ENCODE peak calls at places on chromosomes 16 and 17, in eight cellular contexts. M, A, K, V, P, Z, T and X are unnamed samples.

GRCh38 chr17:73231363-73231762 is 30.3 kb downstream of the CPSF4L start:
- DNase-seq in M (no peak), A (peak; percentile 45), Z (peak; percentile 21), K (no peak), T (peak; percentile 30), V (peak; percentile 42), P (peak; percentile 35), X (peak; percentile 27)

GRCh38 chr17:48718781-48719641 is 3.3 kb downstream of the PRAC1 start:
- DNase-seq in T (no peak), K (no peak), A (no peak), P (peak; percentile 47), M (no peak), Z (no peak), V (peak; percentile 46), X (no peak)

GRCh38 chr17:14510136-14510535 is 209.3 kb downstream of the HS3ST3B1 start:
- DNase-seq in K (no peak), A (no peak), T (no peak), M (no peak), V (no peak), Z (no peak), P (no peak), X (no peak)

GRCh38 chr17:67289174-67289876 is 44.3 kb upstream of the HELZ start:
- DNase-seq in V (peak; percentile 52), Z (peak; percentile 64), K (peak; percentile 87), A (peak; percentile 33), M (peak; percentile 82), P (no peak), T (peak; percentile 9), X (no peak)

GRCh38 chr17:7124923-7125322 is 10.3 kb upstream of the ASGR2 start:
- DNase-seq in K (no peak), V (no peak), T (no peak), Z (no peak), M (no peak), P (no peak), A (no peak), X (no peak)

GRCh38 chr16:56226187-56226586 is 34.9 kb downstream of the GNAO1 start:
- DNase-seq in P (no peak), Z (no peak), A (no peak), K (no peak), M (no peak), V (no peak), T (no peak), X (no peak)

GRCh38 chr17:82457071-82457789 is 1.3 kb upstream of the NARF start:
- DNase-seq in P (peak; percentile 16), Z (no peak), M (no peak), A (no peak), T (peak; percentile 39), K (no peak), V (peak; percentile 72), X (peak; percentile 60)

GRCh38 chr16:53502331-53503269 is at the start of gene AKTIP:
- DNase-seq in T (peak; percentile 27), K (no peak), A (peak; percentile 80), P (peak; percentile 54), M (no peak), Z (peak; percentile 57), V (peak; percentile 80), X (peak; percentile 35)

GRCh38 chr16:85422374-85423185 is 190.5 kb upstream of the GSE1 start:
- DNase-seq in M (no peak), K (no peak), V (peak; percentile 93), A (peak; percentile 93), Z (no peak), T (no peak), P (no peak), X (no peak)

GRCh38 chr17:57713140-57713539 is 32.0 kb downstream of the CCDC182 start:
- DNase-seq in P (no peak), T (no peak), Z (no peak), A (no peak), K (no peak), M (no peak), V (no peak), X (no peak)

GRCh38 chr17:75645889-75646625 is 12.8 kb downstream of the SMIM5 start:
- DNase-seq in V (peak; percentile 92), P (peak; percentile 95), K (no peak), T (no peak), Z (no peak), M (no peak), A (peak; percentile 93), X (no peak)

GRCh38 chr17:79844869-79845600 is 5.8 kb upstream of the CBX4 start:
- DNase-seq in P (peak; percentile 63), V (peak; percentile 67), T (peak; percentile 70), Z (no peak), M (peak; percentile 48), K (peak; percentile 71), A (peak; percentile 84), X (peak; percentile 73)

GRCh38 chr16:84892097-84892496 is 72.3 kb downstream of the CRISPLD2 start:
- DNase-seq in T (no peak), A (no peak), M (no peak), K (no peak), V (no peak), Z (no peak), P (no peak), X (no peak)

GRCh38 chr16:1308977-1309885 is at the start of gene UBE2I:
- DNase-seq in P (peak; percentile 93), Z (peak; percentile 99), K (peak; percentile 96), M (peak; percentile 99), V (peak; percentile 99), A (peak; percentile 97), T (peak; percentile 98), X (peak; percentile 99)

GRCh38 chr16:61277849-61278248 is 758.4 kb downstream of the CDH8 start:
- DNase-seq in T (no peak), P (no peak), Z (no peak), A (no peak), V (no peak), M (no peak), K (no peak), X (no peak)

GRCh38 chr17:61451538-61452300 is 503 bp upstream of the TBX4 start:
- DNase-seq in A (no peak), Z (no peak), V (no peak), M (no peak), K (no peak), P (no peak), T (no peak), X (peak; percentile 13)

GRCh38 chr17:61452301-61453290 is at the start of gene TBX4:
- DNase-seq in V (no peak), P (no peak), Z (no peak), A (peak; percentile 75), M (no peak), K (no peak), T (no peak), X (no peak)

GRCh38 chr17:61449707-61450640 is 2.2 kb upstream of the TBX4 start:
- DNase-seq in A (no peak), M (no peak), V (no peak), P (no peak), K (no peak), T (no peak), Z (no peak), X (no peak)

GRCh38 chr17:61453563-61453962 is 1.3 kb downstream of the TBX4 start:
- DNase-seq in Z (no peak), V (no peak), M (no peak), T (no peak), P (peak; percentile 26), K (no peak), A (no peak), X (no peak)

GRCh38 chr17:61450641-61451537 is 1.3 kb upstream of the TBX4 start:
- DNase-seq in M (no peak), P (no peak), T (no peak), A (no peak), V (no peak), K (no peak), Z (no peak), X (no peak)
- H3K4me3 ChIP-seq in M (no peak overlapping the region), P (no peak overlapping the region), T (no peak overlapping the region), A (no peak overlapping the region), V (no peak overlapping the region), K (no peak overlapping the region), Z (peak overlapping the region; percentile 91), X (no peak overlapping the region)

GRCh38 chr16:23901178-23902131 is 65.7 kb downstream of the PRKCB start:
- DNase-seq in P (no peak), V (no peak), K (no peak), M (no peak), Z (no peak), T (no peak), A (no peak), X (peak; percentile 29)
- H3K4me1 ChIP-seq in P (no peaks in the 10 kb centered on the region), V (no peaks in the 10 kb centered on the region), K (no peaks in the 10 kb centered on the region), M (no peaks in the 10 kb centered on the region), Z (no peaks in the 10 kb centered on the region), T (peaks cover 7% of the 10 kb centered on the region), A (peaks cover 8% of the 10 kb centered on the region), X (no peaks in the 10 kb centered on the region)

GRCh38 chr16:3057181-3058166 is 8.0 kb upstream of the IL32 start:
- DNase-seq in A (no peak), K (no peak), T (no peak), Z (no peak), M (no peak), P (no peak), V (no peak), X (no peak)

GRCh38 chr16:3056336-3057180 is 8.9 kb upstream of the IL32 start:
- DNase-seq in K (no peak), Z (no peak), M (no peak), V (no peak), P (no peak), A (no peak), T (no peak), X (no peak)

GRCh38 chr16:3059723-3060242 is 5.7 kb upstream of the IL32 start:
- DNase-seq in M (no peak), T (no peak), V (no peak), Z (no peak), K (no peak), P (no peak), A (no peak), X (no peak)

GRCh38 chr16:3059041-3059722 is 6.3 kb upstream of the IL32 start:
- DNase-seq in P (peak; percentile 83), A (peak; percentile 97), V (peak; percentile 92), M (peak; percentile 86), K (peak; percentile 94), T (peak; percentile 92), Z (peak; percentile 79), X (peak; percentile 93)

DNA sequence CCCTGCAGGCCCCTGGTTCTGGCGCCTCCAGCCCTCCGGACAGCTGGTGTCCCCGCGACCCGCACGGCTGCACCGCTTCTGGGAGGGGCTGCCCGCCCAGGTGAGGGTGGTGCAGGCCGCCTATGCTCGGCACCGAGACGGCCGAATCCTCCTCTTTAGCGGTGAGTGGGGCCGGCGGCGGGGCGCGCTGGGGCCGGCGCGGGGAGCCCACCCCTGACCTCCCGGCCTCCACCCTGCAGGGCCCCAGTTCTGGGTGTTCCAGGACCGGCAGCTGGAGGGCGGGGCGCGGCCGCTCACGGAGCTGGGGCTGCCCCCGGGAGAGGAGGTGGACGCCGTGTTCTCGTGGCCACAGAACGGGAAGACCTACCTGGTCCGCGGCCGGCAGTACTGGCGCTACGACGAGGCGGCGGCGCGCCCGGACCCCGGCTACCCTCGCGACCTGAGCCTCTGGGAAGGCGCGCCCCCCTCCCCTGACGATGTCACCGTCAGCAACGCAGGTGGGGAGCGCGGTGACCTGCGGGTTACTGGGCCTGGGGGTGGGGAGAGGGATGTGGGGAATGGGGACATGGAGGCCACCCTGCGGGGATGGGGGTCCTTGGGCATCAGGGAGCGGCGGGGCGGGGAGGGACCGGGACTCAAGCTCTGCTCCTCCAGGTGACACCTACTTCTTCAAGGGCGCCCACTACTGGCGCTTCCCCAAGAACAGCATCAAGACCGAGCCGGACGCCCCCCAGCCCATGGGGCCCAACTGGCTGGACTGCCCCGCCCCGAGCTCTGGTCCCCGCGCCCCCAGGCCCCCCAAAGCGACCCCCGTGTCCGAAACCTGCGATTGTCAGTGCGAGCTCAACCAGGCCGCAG is 7.0 kb upstream of the IL32 start:
- DNase-seq in M (no peak), P (peak; percentile 29), V (peak; percentile 78), Z (no peak), K (peak; percentile 52), A (peak; percentile 82), T (peak; percentile 81), X (peak; percentile 59)
- TF ChIP-seq CTCF in M (no peak), P (no peak), V (no peak), Z (no peak), K (no peak), A (no peak), T (no peak), X (no peak)

GRCh38 chr17:78351449-78352006 is 8.3 kb downstream of the SOCS3 start:
- DNase-seq in P (no peak), Z (peak; percentile 93), M (peak; percentile 100), V (peak; percentile 84), K (peak; percentile 93), T (no peak), A (peak; percentile 93), X (peak; percentile 29)
- H3K4me3 ChIP-seq in P (no peak overlapping the region), Z (peak overlapping the region; percentile 32), M (no peak overlapping the region), V (no peak overlapping the region), K (no peak overlapping the region), T (no peak overlapping the region), A (no peak overlapping the region), X (no peak overlapping the region)